ENCODE peak calls at places on chromosome 10, in seven cellular contexts. J is T-helper 1 cell; L is HFF-Myc; Q is NCI-H1105 treated with DMSO at 0.1 percent for 48 hours; W is activated CD4-positive, alpha-beta T cell treated with anti-CD3 and anti-CD28 coated beads for 1 hour; F is pulmonary artery endothelial cell; H is T-helper 9 cell. T is an unnamed sample.

GRCh38 chr10:29733323-29733722 is 98.6 kb upstream of the SVIL start:
- DNase-seq in J (no peak), Q (no peak), W (no peak), F (no peak), L (no peak), H (no peak), T (no peak)

GRCh38 chr10:124975977-124976514 is 34.1 kb downstream of the ZRANB1 start:
- DNase-seq in J (no peak), W (no peak), Q (no peak), H (no peak), F (peak), L (no peak), T (no peak)

GRCh38 chr10:131418686-131419085 is 107.2 kb upstream of the TCERG1L start:
- DNase-seq in F (no peak), J (no peak), H (no peak), L (no peak), Q (no peak), W (no peak), T (peak)

GRCh38 chr10:103612462-103613365 is 119.2 kb downstream of the NEURL1 start:
- DNase-seq in Q (no peak), J (no peak), H (no peak), L (no peak), F (no peak), W (no peak), T (no peak)

GRCh38 chr10:33015798-33016547 is 57.9 kb upstream of the ITGB1 start:
- DNase-seq in J (no peak), Q (no peak), L (no peak), F (no peak), H (no peak), W (no peak), T (no peak)

GRCh38 chr10:79061441-79062315 is 7.1 kb upstream of the ZMIZ1 start:
- DNase-seq in H (no peak), F (no peak), J (no peak), Q (no peak), L (no peak), W (no peak), T (no peak)

GRCh38 chr10:99396471-99396870 is 34.0 kb downstream of the GOT1 start:
- DNase-seq in L (no peak), W (no peak), H (no peak), F (no peak), Q (no peak), J (no peak), T (no peak)

GRCh38 chr10:70578371-70578947 is 24.1 kb downstream of the PRF1 start:
- DNase-seq in F (no peak), H (peak), L (no peak), Q (no peak), J (no peak), W (peak), T (no peak)

GRCh38 chr10:133444342-133445267 is 9.1 kb upstream of the SCART1 start:
- DNase-seq in Q (no peak), W (peak), H (no peak), F (no peak), J (no peak), L (no peak), T (no peak)

GRCh38 chr10:102283890-102284289 is 38.6 kb downstream of the GBF1 start:
- DNase-seq in H (no peak), J (no peak), Q (no peak), W (no peak), L (no peak), F (no peak), T (no peak)

GRCh38 chr10:88979603-88980002 is 11.0 kb upstream of the FAS start:
- DNase-seq in W (no peak), H (no peak), F (no peak), L (no peak), J (no peak), Q (no peak), T (no peak)

GRCh38 chr10:103188853-103189252 is 4.2 kb downstream of the NT5C2 start:
- DNase-seq in L (no peak), H (no peak), J (no peak), W (no peak), Q (no peak), F (no peak), T (no peak)

GRCh38 chr10:19999440-19999839 is 183.2 kb downstream of the PLXDC2 start:
- DNase-seq in F (no peak), J (no peak), W (no peak), H (no peak), Q (no peak), L (no peak), T (no peak)

GRCh38 chr10:101380353-101381017 is 26.5 kb downstream of the BTRC start:
- DNase-seq in J (no peak), H (no peak), L (no peak), F (no peak), Q (no peak), W (no peak), T (no peak)

GRCh38 chr10:57624856-57625592 is 642.7 kb downstream of the IPMK start:
- DNase-seq in H (no peak), L (no peak), F (no peak), Q (no peak), W (no peak), J (no peak), T (no peak)

GRCh38 chr10:18918545-18918944 is 130.1 kb upstream of the MALRD1 start:
- DNase-seq in F (no peak), H (no peak), Q (no peak), J (no peak), L (no peak), W (no peak), T (no peak)

GRCh38 chr10:78330884-78331283 is 297.2 kb downstream of the RPS24 start:
- DNase-seq in L (no peak), H (no peak), F (no peak), Q (no peak), W (no peak), J (no peak), T (no peak)

GRCh38 chr10:10786334-10787090 is 231.2 kb upstream of the CELF2 start:
- DNase-seq in H (no peak), L (no peak), W (no peak), F (no peak), Q (no peak), J (no peak), T (no peak)

GRCh38 chr10:132479024-132479602 is 58.5 kb upstream of the INPP5A start:
- DNase-seq in J (no peak), F (no peak), L (no peak), W (no peak), Q (no peak), H (no peak), T (no peak)

GRCh38 chr10:24518981-24519597 is 204.6 kb downstream of the ARHGAP21 start:
- DNase-seq in J (no peak), F (peak), H (peak), Q (peak), W (no peak), L (peak), T (peak)

GRCh38 chr10:126939706-126940105 is 34.5 kb downstream of the DOCK1 start:
- DNase-seq in F (no peak), W (no peak), L (no peak), J (no peak), H (no peak), Q (no peak), T (no peak)

GRCh38 chr10:61903991-61904350 is 2.5 kb downstream of the ARID5B start:
- DNase-seq in Q (peak), H (no peak), L (no peak), J (no peak), F (no peak), W (no peak), T (no peak)

GRCh38 chr10:201328-201771 is 66.1 kb downstream of the ZMYND11 start:
- DNase-seq in H (no peak), Q (no peak), L (no peak), W (no peak), J (no peak), F (no peak), T (no peak)